ENCODE peak calls at places on chromosomes 16 and 17, in nine cellular contexts. U is pancreas; P is mucosa of descending colon; B is CD4-positive, alpha-beta T cell; X is CD8-positive, alpha-beta T cell; E is astrocyte; F is effector memory CD4-positive, alpha-beta T cell; G is MM.1S; I is OCI-LY7. L is an unnamed sample. For H3K9me3, the result is how much of the 10 kb centered on the place peaks cover.

GRCh38 chr16:86581458-86581857 is 3.1 kb downstream of the FOXL1 start:
- DNase-seq in G (no peak), F (no peak), U (no peak), E (no peak), X (no peak), B (no peak), P (no peak), I (no peak), L (no peak)

GRCh38 chr16:2366660-2367309 is 26.3 kb upstream of the ABCA3 start:
- DNase-seq in I (no peak), U (no peak), B (no peak), F (no peak), G (no peak), X (no peak), P (no peak), E (no peak), L (no peak)

GRCh38 chr16:49280022-49280741 is 1.5 kb downstream of the CBLN1 start:
- DNase-seq in G (peak), F (no peak), E (no peak), U (no peak), I (no peak), B (no peak), P (peak), X (no peak), L (no peak)

GRCh38 chr17:76738468-76738850 is 540 bp downstream of the MFSD11 start:
- DNase-seq in U (no peak), P (no peak), I (peak), G (no peak), E (no peak), F (no peak), X (no peak), B (no peak), L (no peak)

GRCh38 chr17:68682913-68683312 is 81.7 kb upstream of the FAM20A start:
- DNase-seq in G (no peak), E (no peak), U (no peak), I (no peak), P (no peak), F (no peak), X (no peak), B (no peak), L (no peak)

GRCh38 chr17:75109407-75110236 is at the start of gene ARMC7:
- DNase-seq in U (peak), B (peak), E (peak), G (peak), P (peak), X (peak), I (peak), F (peak), L (peak)

GRCh38 chr16:84454611-84455010 is 49.8 kb downstream of the MEAK7 start:
- DNase-seq in P (peak), U (no peak), X (no peak), B (no peak), G (no peak), I (no peak), F (no peak), E (no peak), L (no peak)

GRCh38 chr17:67633751-67634191 is 84.0 kb upstream of the NOL11 start:
- DNase-seq in P (no peak), F (no peak), E (no peak), G (no peak), B (no peak), X (no peak), I (no peak), U (no peak), L (no peak)

GRCh38 chr17:48505788-48506187 is 25.0 kb downstream of the HOXB1 start:
- DNase-seq in X (peak), P (no peak), F (peak), E (peak), B (peak), U (no peak), G (peak), I (peak), L (no peak)

GRCh38 chr17:77865109-77865611 is 93.3 kb upstream of the TNRC6C start:
- DNase-seq in U (no peak), E (no peak), P (no peak), B (no peak), F (no peak), I (no peak), G (no peak), X (no peak), L (no peak)

GRCh38 chr17:29131814-29132682 is 48.1 kb downstream of the MYO18A start:
- DNase-seq in E (peak), X (no peak), B (no peak), G (no peak), U (no peak), P (no peak), I (no peak), F (no peak), L (no peak)

GRCh38 chr17:82864721-82865240 is 25.0 kb upstream of the ZNF750 start:
- DNase-seq in E (no peak), B (no peak), F (no peak), X (no peak), G (no peak), U (no peak), I (peak), P (no peak), L (no peak)

GRCh38 chr16:66517586-66518263 is 32.2 kb downstream of the TK2 start:
- DNase-seq in U (no peak), B (no peak), X (no peak), I (no peak), E (no peak), G (no peak), P (peak), F (no peak), L (no peak)

GRCh38 chr17:47676199-47676472 is 17.8 kb upstream of the TBKBP1 start:
- DNase-seq in B (no peak), E (no peak), P (no peak), I (no peak), G (no peak), U (no peak), F (no peak), X (no peak), L (no peak)

GRCh38 chr16:11479916-11480315 is 106.8 kb downstream of the LITAF start:
- DNase-seq in U (no peak), X (no peak), P (no peak), I (no peak), E (no peak), F (no peak), G (no peak), B (no peak), L (no peak)
- H3K9me3 ChIP-seq in U (under half), X (under half), P (under half), I (under half), E (under half), F (under half), G (under half), B (under half), L (under half)

DNA sequence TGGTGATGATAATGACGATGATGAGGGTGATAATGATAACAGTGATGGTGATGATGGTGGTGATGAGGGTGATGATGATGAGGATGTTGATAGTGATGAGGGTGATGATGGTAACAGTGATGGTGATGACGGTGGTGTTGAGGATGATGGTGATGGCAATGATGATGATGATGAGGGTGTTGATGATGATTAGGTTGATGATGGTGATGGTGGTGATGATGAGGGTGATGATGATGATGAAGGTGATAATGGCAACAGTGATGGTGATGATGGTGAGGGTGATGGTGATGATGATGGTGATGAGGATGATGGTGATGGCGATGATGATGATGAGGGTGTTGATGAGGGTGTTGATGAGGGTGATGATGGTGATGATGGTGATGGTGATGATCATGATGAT is 93.8 kb upstream of the ZNF469 start:
- DNase-seq in F (no peak), U (no peak), B (no peak), X (no peak), P (no peak), I (no peak), E (no peak), G (no peak), L (no peak)
- H3K9me3 ChIP-seq in F (under half), U (under half), B (under half), X (under half), P (under half), I (under half), E (under half), G (under half), L (under half)

GRCh38 chr17:45410144-45411091 is 22.3 kb downstream of the ARHGAP27 start:
- DNase-seq in I (peak), B (peak), F (peak), P (peak), E (no peak), U (no peak), X (peak), G (peak), L (peak)
- H3K9me3 ChIP-seq in I (under half), B (under half), F (under half), P (under half), E (under half), U (under half), X (under half), G (under half), L (under half)

GRCh38 chr16:35184356-35184870 is 1725.0 kb downstream of the TP53TG3F start:
- DNase-seq in E (no peak), I (no peak), P (no peak), B (no peak), U (no peak), X (no peak), G (no peak), F (no peak), L (no peak)
- H3K9me3 ChIP-seq in E (under half), I (under half), P (half or more), B (under half), U (under half), X (under half), G (under half), F (under half), L (under half)

GRCh38 chr17:2344528-2344927 is 7.2 kb downstream of the SGSM2 start:
- DNase-seq in G (no peak), U (no peak), P (no peak), E (no peak), B (no peak), I (no peak), F (no peak), X (no peak), L (no peak)
- H3K9me3 ChIP-seq in G (under half), U (under half), P (under half), E (under half), B (under half), I (under half), F (under half), X (under half), L (under half)

GRCh38 chr17:53122966-53123365 is 699.8 kb upstream of the KIF2B start:
- DNase-seq in F (no peak), U (no peak), I (no peak), X (no peak), P (no peak), G (no peak), E (no peak), B (no peak), L (no peak)
- H3K9me3 ChIP-seq in F (under half), U (under half), I (under half), X (under half), P (under half), G (under half), E (under half), B (under half), L (under half)

GRCh38 chr17:21129023-21129681 is 2.4 kb downstream of the DHRS7B start:
- DNase-seq in B (no peak), F (no peak), P (no peak), G (no peak), X (no peak), U (no peak), E (peak), I (no peak), L (no peak)

GRCh38 chr17:21131090-21131616 is 4.4 kb downstream of the DHRS7B start:
- DNase-seq in B (no peak), E (no peak), G (no peak), X (no peak), I (no peak), P (no peak), F (no peak), U (no peak), L (no peak)

GRCh38 chr17:21132428-21132827 is 5.7 kb downstream of the DHRS7B start:
- DNase-seq in U (no peak), F (no peak), E (no peak), G (no peak), B (no peak), I (no peak), P (no peak), X (no peak), L (no peak)

DNA sequence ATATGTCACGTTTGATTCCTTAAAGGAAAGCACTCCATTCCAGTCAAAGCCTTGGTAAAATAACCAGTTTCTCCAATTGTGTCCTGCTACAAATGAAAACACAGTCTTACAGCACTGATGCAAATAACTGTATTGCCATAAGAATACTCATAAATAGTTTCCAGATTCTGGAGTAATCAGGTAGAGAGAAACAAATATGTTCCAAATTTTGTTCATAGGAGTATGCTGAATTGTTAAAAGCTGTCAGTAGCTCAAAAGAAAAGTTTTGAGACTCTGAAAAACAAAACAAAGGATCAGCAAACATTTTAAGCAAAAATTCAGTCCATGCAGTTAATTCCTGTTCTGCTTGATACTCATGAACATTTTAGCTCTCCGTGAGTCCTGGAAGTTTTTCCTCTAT is 7.8 kb downstream of the DHRS7B start:
- DNase-seq in E (no peak), G (no peak), U (no peak), I (peak), P (no peak), X (no peak), B (no peak), F (no peak), L (no peak)
- H3K9me3 ChIP-seq in E (under half), G (under half), U (under half), I (under half), P (under half), X (under half), B (under half), F (under half), L (under half)

GRCh38 chr16:35692824-35693223 is 2233.4 kb downstream of the TP53TG3F start:
- DNase-seq in E (no peak), I (no peak), U (no peak), F (no peak), G (no peak), P (no peak), X (no peak), B (no peak), L (no peak)
- H3K9me3 ChIP-seq in E (under half), I (under half), U (under half), F (under half), G (under half), P (half or more), X (under half), B (half or more), L (under half)

DNA sequence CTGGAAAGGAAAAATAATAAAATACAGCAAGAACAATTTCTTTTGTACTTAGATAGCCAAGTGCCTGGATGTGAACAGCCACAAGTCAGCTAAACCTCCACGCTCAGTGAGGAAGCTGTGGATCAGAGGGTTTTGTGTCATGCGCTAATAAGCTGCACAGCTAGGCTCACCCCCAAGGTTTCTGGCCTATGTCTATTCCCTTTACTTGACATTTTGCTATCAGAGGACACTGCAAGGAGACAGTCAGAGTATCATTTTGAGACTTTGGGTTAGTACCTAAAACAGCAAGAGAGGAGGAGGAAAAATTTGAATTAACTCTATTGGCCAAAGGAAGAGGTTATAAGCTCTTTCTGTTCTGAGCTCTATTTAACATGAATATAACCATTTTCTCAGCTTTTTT is 139.3 kb downstream of the KCNJ2 start:
- DNase-seq in G (no peak), E (no peak), U (no peak), I (no peak), X (no peak), F (no peak), B (no peak), P (no peak), L (no peak)
- H3K9me3 ChIP-seq in G (under half), E (under half), U (under half), I (under half), X (under half), F (under half), B (under half), P (under half), L (under half)